ENCODE peak calls at places on chromosomes 5 and 9, in four cellular contexts. H, K, C and Y are unnamed samples. For H3K36me3 and H3K4me1, the result is how much of the 10 kb centered on the place peaks cover.

GRCh38 chr5:38796000-38796738 is 49.6 kb upstream of the OSMR start:
- DNase-seq in H (peak), K (peak), C (no peak), Y (peak)

GRCh38 chr5:10513501-10514442 is 50.1 kb upstream of the ANKRD33B start:
- DNase-seq in H (no peak), K (no peak), C (no peak), Y (no peak)

GRCh38 chr9:133234577-133235322 is 25.7 kb upstream of the OBP2B start:
- DNase-seq in H (no peak), K (no peak), C (no peak), Y (peak)

GRCh38 chr9:128550226-128550625 is 2.2 kb upstream of the SPTAN1 start:
- DNase-seq in H (no peak), K (no peak), C (no peak), Y (no peak)

GRCh38 chr5:40405230-40405629 is 274.5 kb upstream of the PTGER4 start:
- DNase-seq in H (no peak), K (no peak), C (no peak), Y (no peak)

GRCh38 chr9:111896942-111897830 is 572 bp downstream of the UGCG start:
- DNase-seq in H (peak), K (peak), C (peak), Y (peak)

GRCh38 chr5:149062371-149063016 is 368 bp downstream of the SH3TC2 start:
- DNase-seq in H (peak), K (no peak), C (no peak), Y (no peak)

GRCh38 chr9:112295174-112295573 is 38.2 kb downstream of the PTBP3 start:
- DNase-seq in H (no peak), K (no peak), C (no peak), Y (no peak)

GRCh38 chr5:137604348-137605095 is 105.4 kb upstream of the SPOCK1 start:
- DNase-seq in H (no peak), K (no peak), C (no peak), Y (no peak)

GRCh38 chr9:69945671-69946141 is 97.9 kb upstream of the MAMDC2 start:
- DNase-seq in H (peak), K (no peak), C (no peak), Y (peak)

DNA sequence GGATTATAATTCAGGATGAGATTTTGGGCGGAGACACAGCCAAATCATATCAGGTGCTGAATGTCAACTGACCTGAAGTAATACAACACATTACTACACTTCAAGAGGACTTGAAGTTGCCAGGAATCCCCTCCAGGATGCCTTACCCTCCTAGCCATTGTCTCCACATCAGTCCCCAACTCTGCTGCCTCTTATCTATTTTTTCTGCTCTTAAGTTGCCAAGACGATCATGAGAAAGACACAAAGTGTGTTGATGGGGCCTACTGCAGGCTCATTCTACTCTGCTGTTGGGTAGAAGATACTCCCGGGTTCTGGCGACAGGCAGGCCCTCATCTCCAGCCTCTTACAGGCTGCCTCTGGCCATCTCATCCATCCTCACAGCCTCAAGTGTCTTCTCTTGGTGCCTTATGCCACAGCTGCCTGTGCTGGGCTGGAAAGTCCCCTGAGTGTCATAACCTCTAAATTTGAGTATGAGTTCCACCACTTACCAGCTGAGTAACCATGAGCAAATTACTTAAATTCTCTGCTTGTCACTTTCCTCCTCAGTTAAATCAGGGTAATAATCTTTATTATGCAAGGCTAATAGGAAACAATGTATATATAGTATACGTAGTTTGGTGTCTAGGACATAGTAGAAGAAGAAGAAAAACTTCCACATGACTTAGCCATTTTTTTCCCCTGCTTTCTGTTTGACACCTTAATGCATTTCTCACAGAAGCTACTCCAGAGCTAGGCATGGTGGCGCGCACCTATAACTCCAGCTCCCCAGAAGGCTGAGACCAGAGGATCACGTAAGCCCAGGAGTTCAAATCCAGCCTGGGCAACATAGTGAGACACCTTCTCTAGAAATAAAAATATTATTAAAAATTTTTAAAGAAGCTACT is 73.0 kb upstream of the SNX2 start:
- DNase-seq in H (peak), K (no peak), C (no peak), Y (no peak)
- TF ChIP-seq EP300 in H (no peak), K (no peak), C (no peak), Y (no peak)

GRCh38 chr5:43134019-43134418 is 13.3 kb downstream of the ZNF131 start:
- DNase-seq in H (no peak), K (no peak), C (no peak), Y (no peak)

GRCh38 chr5:43123887-43124286 is 3.2 kb downstream of the ZNF131 start:
- DNase-seq in H (no peak), K (no peak), C (no peak), Y (no peak)

DNA sequence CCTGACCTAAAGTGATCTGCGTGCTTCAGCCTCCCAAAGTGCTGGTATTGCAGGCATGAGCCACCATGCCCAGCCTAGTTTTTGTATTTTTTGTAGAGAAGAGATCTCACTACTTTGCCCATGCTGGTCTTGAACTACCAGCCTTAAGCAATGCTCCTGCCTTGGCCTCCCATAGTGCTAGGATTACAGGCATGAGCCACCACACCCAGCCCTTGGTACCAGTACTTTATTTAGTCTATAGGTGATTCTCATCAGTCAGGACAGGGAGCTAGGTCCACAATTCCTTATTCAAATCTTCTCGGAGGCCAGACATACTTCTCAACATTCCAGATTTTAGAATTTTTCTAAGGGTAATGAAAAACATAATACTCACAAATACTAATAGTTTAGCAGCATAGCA is 8.4 kb downstream of the ZNF131 start:
- DNase-seq in H (no peak), K (no peak), C (no peak), Y (no peak)
- H3K36me3 ChIP-seq in H (under half), K (under half), C (half or more), Y (under half)

DNA sequence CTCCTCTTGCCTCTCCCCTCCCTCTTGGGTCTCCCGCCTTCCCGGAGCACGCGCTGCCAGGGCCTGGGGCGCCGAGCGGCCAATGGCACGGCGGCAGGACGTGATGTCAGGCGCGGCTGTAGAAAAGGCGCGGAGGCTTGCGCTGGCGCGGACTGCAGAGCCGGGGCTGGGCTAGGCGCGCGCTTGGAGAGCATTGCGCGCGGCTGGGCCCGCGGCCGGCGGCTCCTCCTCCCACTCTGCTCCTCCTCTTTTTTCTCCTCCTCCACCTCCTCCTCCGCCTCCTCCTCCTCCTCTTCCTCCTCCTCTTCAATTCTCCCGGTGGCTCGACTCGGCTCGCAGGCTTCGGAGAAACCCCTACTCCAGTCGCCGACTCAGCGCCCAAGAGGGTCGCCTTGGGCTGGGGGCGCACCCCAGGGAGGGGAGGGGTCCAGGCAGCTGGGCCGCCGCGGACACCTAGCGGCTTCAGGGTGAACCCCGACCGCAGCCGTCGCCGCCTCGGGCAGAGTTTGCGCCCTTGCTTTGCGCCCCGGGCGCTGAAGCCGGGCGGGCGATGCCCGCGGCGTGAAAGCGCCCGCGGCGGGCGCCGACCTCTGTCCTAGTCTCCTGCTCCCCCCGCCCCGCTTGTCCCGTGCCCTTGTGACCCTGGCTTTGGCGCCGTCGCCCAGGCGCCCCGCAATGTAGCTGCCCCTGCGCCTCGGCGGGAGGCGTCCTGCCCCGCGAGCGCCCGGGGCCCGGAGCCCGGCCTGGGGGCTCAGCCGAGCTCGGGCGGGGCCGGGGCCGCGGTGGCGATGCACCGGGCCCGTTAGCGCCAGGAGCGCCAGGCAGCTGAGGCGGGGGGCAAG is at the start of gene LHX2:
- DNase-seq in H (peak), K (no peak), C (peak), Y (no peak)
- H3K4me1 ChIP-seq in H (under half), K (under half), C (under half), Y (half or more)

DNA sequence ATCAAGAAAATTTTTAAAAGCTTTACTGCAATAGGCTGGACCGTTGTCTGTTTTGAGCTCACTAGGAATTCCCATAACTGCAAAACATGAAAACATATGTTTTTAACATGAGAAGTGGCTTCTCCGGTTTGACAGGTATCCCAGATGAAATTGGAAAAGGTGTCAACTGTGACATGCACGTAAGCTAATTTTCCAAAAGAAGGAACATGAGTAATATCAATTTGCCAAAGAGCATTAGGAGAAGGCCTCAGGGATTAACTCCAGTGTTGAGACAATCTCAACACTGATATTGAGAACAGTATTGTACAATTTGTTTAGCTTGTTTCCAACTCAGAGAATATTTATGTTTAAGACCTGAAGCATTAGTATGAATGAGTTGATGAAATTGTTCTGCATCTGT is 215.5 kb upstream of the KCNN2 start:
- DNase-seq in H (no peak), K (no peak), C (no peak), Y (no peak)
- TF ChIP-seq EP300 in H (no peak), K (no peak), C (no peak), Y (no peak)

GRCh38 chr5:179870952-179871351 is 12.3 kb upstream of the MRNIP start:
- DNase-seq in H (no peak), K (no peak), C (no peak), Y (no peak)
- H3K36me3 ChIP-seq in H (under half), K (under half), C (half or more), Y (under half)

GRCh38 chr9:36145970-36146369 is 9.4 kb downstream of the GLIPR2 start:
- DNase-seq in H (no peak), K (no peak), C (no peak), Y (no peak)

GRCh38 chr9:36148652-36149051 is 12.1 kb downstream of the GLIPR2 start:
- DNase-seq in H (peak), K (peak), C (peak), Y (peak)

GRCh38 chr9:36147441-36148175 is 11.1 kb downstream of the GLIPR2 start:
- DNase-seq in H (no peak), K (no peak), C (no peak), Y (no peak)

GRCh38 chr9:36144322-36145206 is 8.0 kb downstream of the GLIPR2 start:
- DNase-seq in H (no peak), K (no peak), C (no peak), Y (no peak)

GRCh38 chr9:36146666-36147065 is 10.1 kb downstream of the GLIPR2 start:
- DNase-seq in H (no peak), K (no peak), C (no peak), Y (no peak)
- H3K4me1 ChIP-seq in H (half or more), K (under half), C (under half), Y (half or more)